ENCODE peak calls at places on chromosomes 3 and 15, in four cellular contexts. V is trophoblast cell, M is HCT116, N is neural progenitor cell. P is an unnamed sample.
A peak's percentile ranks its signal among the peaks of the same experiment; 100 is the strongest.

GRCh38 chr3:170542704-170543103 is 43.2 kb downstream of the SLC7A14 start:
- DNase-seq in M (no peak), V (no peak), N (no peak), P (peak; percentile 56)

GRCh38 chr3:72973031-72973723 is 23.4 kb upstream of the PPP4R2 start:
- DNase-seq in V (peak; percentile 93), M (no peak), N (no peak), P (no peak)

GRCh38 chr3:161171113-161171512 is 50.0 kb upstream of the NMD3 start:
- DNase-seq in V (no peak), M (no peak), N (no peak), P (peak; percentile 92)

GRCh38 chr3:188558343-188559068 is 404.5 kb downstream of the LPP start:
- DNase-seq in V (no peak), M (no peak), N (no peak), P (peak; percentile 72)

GRCh38 chr15:58066042-58066867 is 744 bp upstream of the ALDH1A2 start:
- DNase-seq in V (peak; percentile 42), M (peak; percentile 21), N (peak; percentile 86), P (peak; percentile 62)

GRCh38 chr15:57165992-57166391 is 210.3 kb upstream of the CGNL1 start:
- DNase-seq in N (no peak), V (no peak), M (no peak), P (peak; percentile 47)

GRCh38 chr15:31439328-31439727 is 112.7 kb downstream of the KLF13 start:
- DNase-seq in V (peak; percentile 15), M (peak; percentile 21), N (peak; percentile 50), P (no peak)

GRCh38 chr15:62847900-62848489 is 194.6 kb upstream of the TPM1 start:
- DNase-seq in V (peak; percentile 59), M (peak; percentile 53), N (peak; percentile 74), P (peak; percentile 74)

GRCh38 chr3:71425491-71426071 is 157.9 kb downstream of the FOXP1 start:
- DNase-seq in N (no peak), V (no peak), M (no peak), P (peak; percentile 75)

DNA sequence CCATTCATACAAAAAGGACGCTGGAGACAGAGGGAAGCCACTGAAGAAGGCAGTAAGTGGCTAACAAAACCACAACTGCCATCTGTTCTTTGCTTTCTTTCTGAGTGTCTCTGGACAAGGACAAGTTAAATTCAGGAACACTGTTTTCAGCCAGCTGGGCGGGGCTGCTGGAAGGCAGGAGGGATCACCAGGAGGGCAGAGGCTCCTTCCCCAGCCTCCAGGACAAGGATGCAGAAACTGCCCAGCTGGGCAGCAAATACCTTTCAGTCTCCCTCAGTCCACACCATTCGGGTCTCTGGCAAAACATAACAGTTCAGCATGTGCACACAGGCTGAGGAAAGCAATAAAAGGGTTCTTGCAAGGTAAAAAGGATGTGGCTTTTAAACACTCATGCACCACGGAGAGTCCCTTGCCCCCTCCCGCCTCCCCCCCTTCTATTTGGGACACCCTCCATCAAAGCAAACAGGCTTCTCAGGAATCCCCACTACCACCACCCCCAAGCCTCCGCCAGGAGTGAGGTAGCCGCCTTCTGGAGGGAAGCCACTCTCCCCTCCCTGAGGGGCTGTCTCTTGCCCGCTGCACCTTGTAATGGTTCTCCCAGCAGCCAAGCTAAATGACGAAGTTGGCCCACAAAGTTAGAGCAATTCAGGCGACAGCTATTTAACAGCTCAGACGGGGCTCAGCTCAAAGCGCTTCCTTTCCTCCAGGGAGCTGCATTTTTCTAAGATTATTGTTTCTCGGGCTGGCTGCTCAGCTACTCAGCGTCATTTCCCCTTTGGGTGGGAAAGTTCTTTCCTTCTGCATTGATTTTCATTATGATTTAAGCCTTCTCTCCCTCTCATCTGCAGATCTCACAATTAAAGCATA is 3.8 kb downstream of the HEG1 start:
- DNase-seq in N (peak; percentile 66), M (no peak), V (peak; percentile 44), P (peak; percentile 97)
- H3K4me3 ChIP-seq in N (peak overlapping the region; percentile 17), M (no peak overlapping the region), V (no peak overlapping the region), P (peak overlapping the region; percentile 89)

GRCh38 chr3:53169045-53169831 is 8.2 kb downstream of the PRKCD start:
- DNase-seq in M (no peak), N (peak; percentile 71), V (no peak), P (no peak)
- H3K79me2 ChIP-seq in M (peaks cover 44% of the 10 kb centered on the region), N (no peaks in the 10 kb centered on the region), V (no peaks in the 10 kb centered on the region), P (peaks cover 6% of the 10 kb centered on the region)

GRCh38 chr3:155745795-155746550 is 1.1 kb upstream of the PLCH1 start:
- DNase-seq in M (peak; percentile 45), V (no peak), N (peak; percentile 92), P (peak; percentile 65)
- H3K4me3 ChIP-seq in M (peak overlapping the region; percentile 18), V (no peak overlapping the region), N (peak overlapping the region; percentile 93), P (peak overlapping the region; percentile 89)

GRCh38 chr3:119292666-119293065 is 1.5 kb upstream of the ARHGAP31 start:
- DNase-seq in V (no peak), M (no peak), N (no peak), P (no peak)

GRCh38 chr3:119291062-119291700 is 3.0 kb upstream of the ARHGAP31 start:
- DNase-seq in N (no peak), V (peak; percentile 69), M (no peak), P (no peak)

GRCh38 chr3:119290613-119291012 is 3.6 kb upstream of the ARHGAP31 start:
- DNase-seq in N (no peak), V (no peak), M (no peak), P (no peak)

GRCh38 chr3:119288669-119289068 is 5.5 kb upstream of the ARHGAP31 start:
- DNase-seq in V (peak; percentile 66), M (no peak), N (no peak), P (no peak)

GRCh38 chr3:119289371-119289770 is 4.8 kb upstream of the ARHGAP31 start:
- DNase-seq in N (no peak), V (no peak), M (no peak), P (no peak)
- H3K79me2 ChIP-seq in N (no peaks in the 10 kb centered on the region), V (peaks cover 3% of the 10 kb centered on the region), M (no peaks in the 10 kb centered on the region), P (no peaks in the 10 kb centered on the region)

GRCh38 chr15:87213646-87214045 is 1042.9 kb downstream of the NTRK3 start:
- DNase-seq in V (no peak), M (no peak), N (peak; percentile 36), P (no peak)

GRCh38 chr15:87209891-87210649 is 1046.5 kb downstream of the NTRK3 start:
- DNase-seq in N (no peak), V (peak; percentile 32), M (no peak), P (no peak)

GRCh38 chr15:87215100-87215499 is 1041.4 kb downstream of the NTRK3 start:
- DNase-seq in V (no peak), M (no peak), N (no peak), P (no peak)

GRCh38 chr15:87211547-87211946 is 1045.0 kb downstream of the NTRK3 start:
- DNase-seq in M (no peak), V (no peak), N (no peak), P (no peak)

GRCh38 chr15:87212041-87212440 is 1044.5 kb downstream of the NTRK3 start:
- DNase-seq in N (no peak), M (no peak), V (no peak), P (no peak)
- H3K4me3 ChIP-seq in N (no peak overlapping the region), M (no peak overlapping the region), V (no peak overlapping the region), P (no peak overlapping the region)

GRCh38 chr3:31880020-31880419 is 101.0 kb downstream of the OSBPL10 start:
- DNase-seq in M (no peak), V (no peak), N (no peak), P (peak; percentile 20)
- H3K79me2 ChIP-seq in M (no peaks in the 10 kb centered on the region), V (no peaks in the 10 kb centered on the region), N (no peaks in the 10 kb centered on the region), P (no peaks in the 10 kb centered on the region)

GRCh38 chr3:16174976-16175901 is 759 bp downstream of the GALNT15 start:
- DNase-seq in V (no peak), M (no peak), N (no peak), P (peak; percentile 41)
- H3K4me3 ChIP-seq in V (no peak overlapping the region), M (no peak overlapping the region), N (no peak overlapping the region), P (peak overlapping the region; percentile 67)

DNA sequence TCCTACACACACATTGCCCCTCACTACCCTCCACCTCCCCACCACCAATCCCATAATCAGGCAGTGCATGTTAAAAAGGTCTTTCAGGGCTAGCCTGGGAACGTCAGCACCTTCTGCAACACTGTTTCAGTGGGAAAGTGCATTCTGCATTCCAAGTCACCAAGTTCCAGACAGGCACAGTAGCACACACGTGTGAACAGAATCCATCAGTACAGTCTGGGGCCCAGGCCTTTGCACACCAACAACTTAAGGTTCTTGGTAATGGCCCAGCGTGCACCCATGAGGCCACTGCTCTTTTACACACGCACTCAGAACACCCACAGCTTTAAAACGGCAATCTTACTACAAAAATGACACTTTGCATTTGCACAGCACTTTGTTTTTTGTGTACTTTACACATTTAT is 1.2 kb downstream of the ANXA2 start:
- DNase-seq in M (no peak), V (no peak), N (no peak), P (peak; percentile 60)
- H3K79me2 ChIP-seq in M (peaks cover 54% of the 10 kb centered on the region), V (peaks cover 39% of the 10 kb centered on the region), N (no peaks in the 10 kb centered on the region), P (peaks cover 72% of the 10 kb centered on the region)